ENCODE peak calls at places on chromosomes 1 and 21, in ten cellular contexts. N is heart left ventricle; I is sciatic nerve; X is Peyer's patch; A is activated T-cell treated with anti-CD3 and anti-CD28 coated beads for 1 hour; W is EL; Z is substantia nigra; R is left colon; G is T-cell; B is stimulated activated naive B cell treated with anti-CD40 and anti-IgM and Interleukin-4, amounts not matched to agents 10 μg/mL and 1 μg/mL and 100 μg/mL, for 72 hours. O is an unnamed sample.
A peak's percentile ranks its signal among the peaks of the same experiment; 100 is the strongest.

GRCh38 chr1:62271932-62272728 is 47.1 kb downstream of the KANK4 start:
- DNase-seq in R (no peak), A (peak; percentile 20), G (peak; percentile 51), I (no peak), X (peak; percentile 44), N (no peak), Z (no peak), W (no peak), B (peak; percentile 7), O (peak; percentile 67)

GRCh38 chr1:208880433-208881100 is 636.4 kb upstream of the PLXNA2 start:
- DNase-seq in X (no peak), N (no peak), B (no peak), R (no peak), G (no peak), Z (no peak), A (no peak), I (no peak), W (peak; percentile 26), O (no peak)

GRCh38 chr1:108708726-108709660 is 3.7 kb upstream of the FNDC7 start:
- DNase-seq in W (no peak), R (peak; percentile 43), Z (no peak), I (no peak), G (peak; percentile 34), N (no peak), B (no peak), A (peak; percentile 47), X (peak; percentile 41), O (no peak)

GRCh38 chr1:93056214-93056613 is 22.9 kb upstream of the MTF2 start:
- DNase-seq in X (no peak), Z (no peak), B (no peak), R (no peak), A (no peak), I (no peak), N (no peak), W (peak; percentile 25), G (no peak), O (no peak)

GRCh38 chr1:151510020-151510405 is 1.2 kb upstream of the CGN start:
- DNase-seq in G (no peak), Z (no peak), X (no peak), A (no peak), I (no peak), B (no peak), R (peak; percentile 62), N (no peak), W (no peak), O (no peak)

GRCh38 chr1:214980931-214981330 is 101.6 kb upstream of the KCNK2 start:
- DNase-seq in Z (no peak), A (no peak), I (no peak), X (no peak), G (no peak), N (no peak), R (no peak), B (no peak), W (no peak), O (no peak)

GRCh38 chr21:26077523-26077922 is 93.0 kb downstream of the APP start:
- DNase-seq in W (no peak), X (no peak), N (peak; percentile 35), A (no peak), G (no peak), B (no peak), I (no peak), Z (no peak), R (no peak), O (no peak)

GRCh38 chr1:67771152-67771551 is 62.1 kb downstream of the GNG12 start:
- DNase-seq in A (no peak), W (peak; percentile 82), Z (no peak), I (no peak), R (no peak), X (no peak), G (no peak), N (no peak), B (no peak), O (no peak)

GRCh38 chr1:193211539-193211938 is 25.1 kb upstream of the B3GALT2 start:
- DNase-seq in I (no peak), W (peak; percentile 84), Z (no peak), X (no peak), A (no peak), B (no peak), G (no peak), N (no peak), R (no peak), O (peak; percentile 21)

GRCh38 chr1:38071530-38072266 is 25.1 kb upstream of the POU3F1 start:
- DNase-seq in A (no peak), B (no peak), X (no peak), R (no peak), G (no peak), N (no peak), W (peak; percentile 36), Z (no peak), I (no peak), O (no peak)

GRCh38 chr1:52142220-52143153 is 598 bp downstream of the ZFYVE9 start:
- DNase-seq in B (no peak), N (peak; percentile 37), R (peak; percentile 58), G (no peak), X (peak; percentile 20), I (peak; percentile 63), Z (no peak), W (peak; percentile 67), A (peak; percentile 10), O (peak; percentile 30)

GRCh38 chr1:217482356-217483102 is 148.4 kb downstream of the GPATCH2 start:
- DNase-seq in X (no peak), Z (no peak), G (no peak), A (no peak), B (peak; percentile 50), W (peak; percentile 80), R (no peak), N (no peak), I (no peak), O (peak; percentile 32)

GRCh38 chr1:77961392-77961791 is 17.5 kb downstream of the FUBP1 start:
- DNase-seq in N (no peak), W (no peak), X (no peak), I (no peak), A (no peak), R (no peak), B (no peak), Z (no peak), G (no peak), O (no peak)

GRCh38 chr1:108327534-108328462 is 83.9 kb upstream of the NBPF4 start:
- DNase-seq in A (no peak), N (no peak), G (no peak), B (no peak), Z (no peak), W (peak; percentile 2), R (no peak), I (no peak), X (no peak), O (no peak)

GRCh38 chr1:37721565-37721964 is 29.2 kb downstream of the CDCA8 start:
- DNase-seq in Z (no peak), I (peak; percentile 53), N (no peak), B (no peak), W (no peak), X (no peak), R (no peak), A (no peak), G (no peak), O (no peak)

GRCh38 chr1:183274836-183275235 is 88.8 kb downstream of the LAMC2 start:
- DNase-seq in B (no peak), Z (no peak), A (no peak), G (no peak), I (no peak), W (no peak), X (no peak), N (no peak), R (no peak), O (no peak)

GRCh38 chr1:213131851-213132655 is 81.0 kb downstream of the RPS6KC1 start:
- DNase-seq in N (no peak), I (no peak), Z (no peak), R (no peak), X (no peak), A (no peak), B (no peak), G (no peak), W (no peak), O (no peak)

GRCh38 chr1:59453297-59453970 is 156.5 kb downstream of the FGGY start:
- DNase-seq in B (no peak), X (no peak), Z (no peak), I (no peak), W (no peak), G (no peak), N (no peak), A (no peak), R (no peak), O (no peak)

GRCh38 chr1:213008564-213008963 is 7.1 kb downstream of the ANGEL2 start:
- DNase-seq in N (no peak), Z (no peak), G (no peak), B (no peak), A (no peak), R (no peak), X (no peak), I (no peak), W (no peak), O (no peak)

GRCh38 chr1:79811173-79811572 is 804.6 kb upstream of the ADGRL4 start:
- DNase-seq in I (no peak), Z (no peak), B (no peak), X (no peak), R (no peak), W (peak; percentile 89), G (no peak), A (no peak), N (no peak), O (peak; percentile 47)

GRCh38 chr1:20100632-20101355 is 18.5 kb downstream of the PLA2G2D start:
- DNase-seq in B (peak; percentile 43), X (peak; percentile 32), R (peak; percentile 29), G (no peak), N (peak; percentile 43), W (peak; percentile 44), I (no peak), Z (peak; percentile 6), A (peak; percentile 3), O (peak; percentile 22)

GRCh38 chr1:30748699-30749401 is 8.7 kb downstream of the LAPTM5 start:
- DNase-seq in X (no peak), G (no peak), N (no peak), R (no peak), W (no peak), B (peak; percentile 55), A (no peak), Z (no peak), I (peak; percentile 69), O (no peak)

GRCh38 chr1:115377411-115377810 is 39.4 kb upstream of the NGF start:
- DNase-seq in B (no peak), Z (no peak), N (no peak), A (no peak), X (no peak), R (no peak), W (peak; percentile 40), G (no peak), I (no peak), O (no peak)

GRCh38 chr1:215744419-215744818 is 177.3 kb downstream of the KCTD3 start:
- DNase-seq in B (no peak), W (peak; percentile 44), R (no peak), N (no peak), A (no peak), G (no peak), X (no peak), Z (no peak), I (no peak), O (no peak)

GRCh38 chr1:33007190-33008050 is 29.3 kb downstream of the AK2 start:
- DNase-seq in Z (no peak), A (no peak), I (no peak), X (no peak), G (no peak), R (peak; percentile 26), N (peak; percentile 59), W (peak; percentile 86), B (no peak), O (peak; percentile 85)

GRCh38 chr1:24526940-24527542 is 24.4 kb downstream of the RCAN3 start:
- DNase-seq in N (no peak), I (no peak), Z (no peak), R (no peak), B (no peak), G (no peak), W (peak; percentile 18), X (peak; percentile 53), A (peak; percentile 37), O (no peak)

GRCh38 chr1:201501812-201502510 is 5.0 kb downstream of the CSRP1 start:
- DNase-seq in G (no peak), Z (no peak), X (no peak), R (no peak), B (no peak), A (no peak), I (no peak), N (no peak), W (no peak), O (no peak)

GRCh38 chr1:147201276-147201675 is 23.9 kb downstream of the FMO5 start:
- DNase-seq in I (no peak), R (no peak), W (no peak), A (no peak), X (no peak), G (no peak), N (no peak), Z (no peak), B (no peak), O (no peak)